ENCODE peak calls at places on chromosomes 5 and 9, in five cellular contexts. One of them, this sample, is unnamed.
A peak's percentile ranks its signal among the peaks of the same experiment; 100 is the strongest.

GRCh38 chr5:175195698-175196656 is 248.0 kb downstream of the DRD1 start:
- DNase-seq in cardiac muscle cell: peak; percentile 70
- DNase-seq in NCI-H524 treated with DMSO at 0.1 percent for 48 hours: peak; percentile 17
- DNase-seq in fibroblast of the conjunctiva: peak; percentile 55
- DNase-seq in endothelial cell of umbilical vein: no peak
- DNase-seq in this sample: no peak

GRCh38 chr9:31637861-31638260 is 746.6 kb upstream of the ACO1 start:
- DNase-seq in cardiac muscle cell: no peak
- DNase-seq in NCI-H524 treated with DMSO at 0.1 percent for 48 hours: no peak
- DNase-seq in fibroblast of the conjunctiva: no peak
- DNase-seq in endothelial cell of umbilical vein: no peak
- DNase-seq in this sample: no peak

GRCh38 chr5:146891511-146891910 is 13.0 kb upstream of the PPP2R2B start:
- DNase-seq in cardiac muscle cell: no peak
- DNase-seq in NCI-H524 treated with DMSO at 0.1 percent for 48 hours: no peak
- DNase-seq in fibroblast of the conjunctiva: no peak
- DNase-seq in endothelial cell of umbilical vein: no peak
- DNase-seq in this sample: no peak

GRCh38 chr5:119275146-119275872 is 80.5 kb upstream of the TNFAIP8 start:
- DNase-seq in cardiac muscle cell: no peak
- DNase-seq in NCI-H524 treated with DMSO at 0.1 percent for 48 hours: no peak
- DNase-seq in fibroblast of the conjunctiva: no peak
- DNase-seq in endothelial cell of umbilical vein: no peak
- DNase-seq in this sample: no peak

GRCh38 chr9:38133595-38133994 is 64.6 kb upstream of the SHB start:
- DNase-seq in cardiac muscle cell: no peak
- DNase-seq in NCI-H524 treated with DMSO at 0.1 percent for 48 hours: no peak
- DNase-seq in fibroblast of the conjunctiva: no peak
- DNase-seq in endothelial cell of umbilical vein: no peak
- DNase-seq in this sample: no peak

GRCh38 chr5:58793888-58794287 is 211.0 kb downstream of the RAB3C start:
- DNase-seq in cardiac muscle cell: no peak
- DNase-seq in NCI-H524 treated with DMSO at 0.1 percent for 48 hours: no peak
- DNase-seq in fibroblast of the conjunctiva: no peak
- DNase-seq in endothelial cell of umbilical vein: no peak
- DNase-seq in this sample: no peak

GRCh38 chr9:68715181-68715456 is 10.1 kb downstream of the PIP5K1B start:
- DNase-seq in cardiac muscle cell: no peak
- DNase-seq in NCI-H524 treated with DMSO at 0.1 percent for 48 hours: no peak
- DNase-seq in fibroblast of the conjunctiva: no peak
- DNase-seq in endothelial cell of umbilical vein: no peak
- DNase-seq in this sample: no peak

GRCh38 chr5:109725135-109725534 is 35.4 kb downstream of the MAN2A1 start:
- DNase-seq in cardiac muscle cell: no peak
- DNase-seq in NCI-H524 treated with DMSO at 0.1 percent for 48 hours: no peak
- DNase-seq in fibroblast of the conjunctiva: no peak
- DNase-seq in endothelial cell of umbilical vein: no peak
- DNase-seq in this sample: no peak

GRCh38 chr9:131500377-131500776 is 2.3 kb upstream of the POMT1 start:
- DNase-seq in cardiac muscle cell: no peak
- DNase-seq in NCI-H524 treated with DMSO at 0.1 percent for 48 hours: no peak
- DNase-seq in fibroblast of the conjunctiva: no peak
- DNase-seq in endothelial cell of umbilical vein: no peak
- DNase-seq in this sample: no peak

GRCh38 chr5:140253985-140254384 is 48.9 kb downstream of the PFDN1 start:
- DNase-seq in cardiac muscle cell: no peak
- DNase-seq in NCI-H524 treated with DMSO at 0.1 percent for 48 hours: no peak
- DNase-seq in fibroblast of the conjunctiva: no peak
- DNase-seq in endothelial cell of umbilical vein: no peak
- DNase-seq in this sample: no peak

GRCh38 chr9:108002296-108003056 is 512.9 kb upstream of the KLF4 start:
- DNase-seq in cardiac muscle cell: no peak
- DNase-seq in NCI-H524 treated with DMSO at 0.1 percent for 48 hours: no peak
- DNase-seq in fibroblast of the conjunctiva: no peak
- DNase-seq in endothelial cell of umbilical vein: no peak
- DNase-seq in this sample: no peak

GRCh38 chr9:27247756-27248155 is 49.2 kb downstream of the EQTN start:
- DNase-seq in cardiac muscle cell: peak; percentile 54
- DNase-seq in NCI-H524 treated with DMSO at 0.1 percent for 48 hours: no peak
- DNase-seq in fibroblast of the conjunctiva: peak; percentile 30
- DNase-seq in endothelial cell of umbilical vein: peak; percentile 47
- DNase-seq in this sample: peak; percentile 2

GRCh38 chr9:107513464-107514092 is 24.0 kb upstream of the KLF4 start:
- DNase-seq in cardiac muscle cell: no peak
- DNase-seq in NCI-H524 treated with DMSO at 0.1 percent for 48 hours: no peak
- DNase-seq in fibroblast of the conjunctiva: no peak
- DNase-seq in endothelial cell of umbilical vein: no peak
- DNase-seq in this sample: no peak

GRCh38 chr5:100496296-100496695 is 38.9 kb upstream of the FAM174A start:
- DNase-seq in cardiac muscle cell: no peak
- DNase-seq in NCI-H524 treated with DMSO at 0.1 percent for 48 hours: no peak
- DNase-seq in fibroblast of the conjunctiva: no peak
- DNase-seq in endothelial cell of umbilical vein: no peak
- DNase-seq in this sample: no peak

GRCh38 chr5:109656829-109657228 is 32.9 kb upstream of the MAN2A1 start:
- DNase-seq in cardiac muscle cell: no peak
- DNase-seq in NCI-H524 treated with DMSO at 0.1 percent for 48 hours: no peak
- DNase-seq in fibroblast of the conjunctiva: peak; percentile 24
- DNase-seq in endothelial cell of umbilical vein: peak; percentile 60
- DNase-seq in this sample: no peak

This sample was measured in HuH-7.5.